ENCODE peak calls at places on chromosomes 7 and 10, in seven cellular contexts. O is epithelial cell of esophagus; M is Calu3; F is T1000; L is neural progenitor cell; T is mesenchymal stem cell; P is CD4-positive, alpha-beta memory T cell. W is an unnamed sample.

GRCh38 chr7:27510550-27510949 is 152.1 kb downstream of the HIBADH start:
- DNase-seq in F (no peak), M (no peak), T (no peak), P (no peak), O (no peak), L (no peak), W (no peak)

GRCh38 chr7:128263420-128263819 is 22.3 kb downstream of the LEP start:
- DNase-seq in F (no peak), T (no peak), L (no peak), M (no peak), O (no peak), P (no peak), W (no peak)

GRCh38 chr7:101826081-101826835 is 8.8 kb downstream of the CUX1 start:
- DNase-seq in P (no peak), M (no peak), O (no peak), T (no peak), F (no peak), L (no peak), W (no peak)

GRCh38 chr7:27994639-27995038 is 186.0 kb downstream of the JAZF1 start:
- DNase-seq in T (peak), F (no peak), O (no peak), P (no peak), L (no peak), M (peak), W (no peak)

GRCh38 chr10:23095966-23096813 is 811 bp downstream of the MSRB2 start:
- DNase-seq in L (peak), F (peak), O (peak), T (peak), M (no peak), P (peak), W (no peak)

GRCh38 chr7:135991906-135992305 is 14.7 kb upstream of the MTPN start:
- DNase-seq in O (no peak), T (no peak), L (no peak), F (no peak), M (no peak), P (no peak), W (no peak)

GRCh38 chr7:80905334-80905733 is 13.5 kb downstream of the SEMA3C start:
- DNase-seq in T (no peak), O (no peak), P (no peak), L (peak), M (no peak), F (no peak), W (no peak)

GRCh38 chr10:7481382-7481765 is 70.5 kb upstream of the SFMBT2 start:
- DNase-seq in P (no peak), T (no peak), F (no peak), O (no peak), L (no peak), M (no peak), W (no peak)

GRCh38 chr10:86045896-86046295 is 320.7 kb downstream of the GRID1 start:
- DNase-seq in T (no peak), P (no peak), F (no peak), O (no peak), M (no peak), L (no peak), W (no peak)

GRCh38 chr7:35465791-35466336 is 212.0 kb upstream of the TBX20 start:
- DNase-seq in T (no peak), F (no peak), O (no peak), M (no peak), P (no peak), L (no peak), W (no peak)

GRCh38 chr7:97733276-97734206 is 1.7 kb downstream of the TAC1 start:
- DNase-seq in M (no peak), T (no peak), O (peak), F (no peak), L (peak), P (no peak), W (no peak)

GRCh38 chr7:135253851-135254815 is 20.5 kb downstream of the STRA8 start:
- DNase-seq in O (peak), M (peak), L (no peak), F (peak), T (peak), P (no peak), W (peak)

GRCh38 chr10:26457088-26457487 is 18.9 kb downstream of the APBB1IP start:
- DNase-seq in P (no peak), F (no peak), M (no peak), L (no peak), O (no peak), T (no peak), W (no peak)

GRCh38 chr7:135930565-135931423 is 46.4 kb downstream of the MTPN start:
- DNase-seq in T (peak), L (peak), P (no peak), O (peak), M (no peak), F (no peak), W (no peak)

GRCh38 chr10:119651514-119652327 is 541 bp downstream of the BAG3 start:
- DNase-seq in M (peak), P (peak), T (no peak), O (no peak), F (no peak), L (peak), W (no peak)

GRCh38 chr10:110919349-110919931 is at the start of gene SHOC2:
- DNase-seq in P (peak), L (peak), F (no peak), M (peak), T (no peak), O (peak), W (peak)

GRCh38 chr10:101222683-101223273 is 6.5 kb downstream of the LBX1 start:
- DNase-seq in F (no peak), M (no peak), T (no peak), O (no peak), P (no peak), L (peak), W (no peak)

GRCh38 chr7:69657331-69657730 is 59.1 kb downstream of the AUTS2 start:
- DNase-seq in T (no peak), P (no peak), L (no peak), O (no peak), M (no peak), F (no peak), W (no peak)

GRCh38 chr7:142025896-142026295 is 30.2 kb downstream of the MGAM start:
- DNase-seq in O (peak), T (no peak), F (no peak), L (no peak), M (no peak), P (no peak), W (no peak)

W was measured in AG04450.